ENCODE peak calls at places on chromosomes 6 and 20, in six cellular contexts. F is activated CD4-positive, CD25-positive, alpha-beta regulatory T cell; E is PC-9; H is KBM-7; V is coronary artery; Z is cardiac fibroblast. M is an unnamed sample.

GRCh38 chr6:169589293-169589692 is 112.5 kb downstream of the WDR27 start:
- DNase-seq in F (no peak), E (no peak), H (peak), V (no peak), Z (peak), M (peak)

GRCh38 chr6:127907960-127908640 is 7.2 kb upstream of the THEMIS start:
- DNase-seq in F (no peak), E (no peak), H (no peak), V (no peak), Z (no peak), M (peak)

GRCh38 chr20:7723284-7723683 is 217.0 kb downstream of the HAO1 start:
- DNase-seq in F (no peak), E (no peak), H (no peak), V (no peak), Z (peak), M (no peak)

GRCh38 chr6:79544299-79544927 is 7.2 kb upstream of the LCA5 start:
- DNase-seq in F (no peak), E (no peak), H (no peak), V (no peak), Z (peak), M (no peak)

GRCh38 chr6:10276106-10276505 is 138.8 kb downstream of the TFAP2A start:
- DNase-seq in F (no peak), E (no peak), H (no peak), V (no peak), Z (no peak), M (no peak)

GRCh38 chr6:5398530-5398929 is 137.2 kb downstream of the FARS2 start:
- DNase-seq in F (no peak), E (no peak), H (peak), V (no peak), Z (peak), M (peak)

GRCh38 chr6:158268361-158269147 is 43.7 kb upstream of the TULP4 start:
- DNase-seq in F (no peak), E (no peak), H (no peak), V (no peak), Z (no peak), M (no peak)

GRCh38 chr20:1336699-1337387 is 7.9 kb upstream of the SDCBP2 start:
- DNase-seq in F (no peak), E (no peak), H (no peak), V (no peak), Z (peak), M (no peak)

GRCh38 chr6:11230158-11231107 is 2.0 kb downstream of the NEDD9 start:
- DNase-seq in F (no peak), E (no peak), H (no peak), V (no peak), Z (no peak), M (no peak)

GRCh38 chr20:8331740-8332412 is 199.8 kb downstream of the PLCB1 start:
- DNase-seq in F (no peak), E (no peak), H (no peak), V (no peak), Z (peak), M (no peak)

GRCh38 chr6:31035862-31036497 is 25.7 kb downstream of the MUC22 start:
- DNase-seq in F (no peak), E (no peak), H (no peak), V (no peak), Z (no peak), M (no peak)

GRCh38 chr6:36735110-36735971 is 37.7 kb downstream of the RAB44 start:
- DNase-seq in F (no peak), E (peak), H (no peak), V (peak), Z (peak), M (peak)

GRCh38 chr6:169752074-169752623 is 727 bp downstream of the ERMARD start:
- DNase-seq in F (no peak), E (no peak), H (no peak), V (no peak), Z (peak), M (no peak)

GRCh38 chr20:33569290-33570094 is 79.6 kb downstream of the CBFA2T2 start:
- DNase-seq in F (no peak), E (no peak), H (no peak), V (no peak), Z (no peak), M (no peak)

GRCh38 chr6:8392569-8392968 is 42.8 kb downstream of the SLC35B3 start:
- DNase-seq in F (no peak), E (no peak), H (peak), V (no peak), Z (no peak), M (no peak)

GRCh38 chr20:47318596-47319516 is 37.6 kb downstream of the ZMYND8 start:
- DNase-seq in F (no peak), E (peak), H (peak), V (peak), Z (peak), M (peak)

GRCh38 chr6:37940074-37940847 is 120.7 kb downstream of the ZFAND3 start:
- DNase-seq in F (no peak), E (no peak), H (no peak), V (no peak), Z (peak), M (no peak)

GRCh38 chr6:134245041-134245440 is 72.9 kb downstream of the SGK1 start:
- DNase-seq in F (no peak), E (no peak), H (no peak), V (no peak), Z (peak), M (no peak)

GRCh38 chr20:49899551-49900383 is 15.6 kb downstream of the SPATA2 start:
- DNase-seq in F (no peak), E (no peak), H (no peak), V (no peak), Z (no peak), M (no peak)

GRCh38 chr20:64001607-64002011 is 20.7 kb downstream of the PRPF6 start:
- DNase-seq in F (no peak), E (no peak), H (no peak), V (no peak), Z (no peak), M (no peak)

GRCh38 chr6:158497620-158498019 is 62.3 kb upstream of the TMEM181 start:
- DNase-seq in F (no peak), E (no peak), H (no peak), V (no peak), Z (no peak), M (no peak)

GRCh38 chr20:59806578-59806975 is 126.9 kb downstream of the SYCP2 start:
- DNase-seq in F (no peak), E (no peak), H (no peak), V (peak), Z (no peak), M (peak)

GRCh38 chr6:167049275-167049674 is 50.1 kb downstream of the CEP43 start:
- DNase-seq in F (no peak), E (no peak), H (no peak), V (no peak), Z (no peak), M (no peak)

GRCh38 chr6:46901747-46902362 is 19.9 kb downstream of the ADGRF5 start:
- DNase-seq in F (no peak), E (no peak), H (no peak), V (no peak), Z (peak), M (no peak)

GRCh38 chr20:63628246-63628975 is 1.5 kb upstream of the GMEB2 start:
- DNase-seq in F (peak), E (peak), H (peak), V (no peak), Z (peak), M (peak)

M was measured in activated CD8-positive, alpha-beta memory T cell treated with anti-CD3 and anti-CD28 coated beads, Interleukin-2, amount 10 ng/mL, durations not matched to agents 7 days and 5 days.